ENCODE peak calls at places on chromosomes 11 and 22, in six cellular contexts. P, D, C, B, T and K are unnamed samples.

GRCh38 chr11:18371279-18371678 is 23.1 kb upstream of the LDHA start:
- DNase-seq in D (no peak), P (no peak), C (no peak), B (peak), T (no peak), K (no peak)

GRCh38 chr22:22348127-22348814 is 103.7 kb downstream of the VPREB1 start:
- DNase-seq in D (no peak), T (no peak), B (no peak), P (no peak), C (no peak), K (peak)

GRCh38 chr11:70494559-70495350 is 96.4 kb downstream of the CTTN start:
- DNase-seq in C (no peak), P (no peak), T (peak), B (no peak), D (peak), K (no peak)

GRCh38 chr22:27669798-27670599 is 131.6 kb downstream of the MN1 start:
- DNase-seq in T (no peak), B (peak), P (no peak), C (no peak), D (no peak), K (no peak)

GRCh38 chr11:95799531-95799930 is 9.2 kb downstream of the CEP57 start:
- DNase-seq in B (no peak), D (no peak), C (no peak), T (no peak), P (no peak), K (no peak)

GRCh38 chr11:2464451-2465165 is 19.8 kb downstream of the KCNQ1 start:
- DNase-seq in B (no peak), P (no peak), T (peak), C (peak), D (no peak), K (no peak)

GRCh38 chr22:23850136-23850611 is 7.5 kb upstream of the SLC2A11 start:
- DNase-seq in T (no peak), P (no peak), B (no peak), C (no peak), D (no peak), K (no peak)

GRCh38 chr22:38881464-38881871 is 9.5 kb upstream of the CBX6 start:
- DNase-seq in T (peak), C (no peak), D (no peak), P (no peak), B (peak), K (peak)

GRCh38 chr11:68806931-68807844 is 34.5 kb downstream of the CPT1A start:
- DNase-seq in P (no peak), D (no peak), B (peak), T (no peak), C (no peak), K (peak)

GRCh38 chr22:27576815-27577564 is 224.6 kb downstream of the MN1 start:
- DNase-seq in P (no peak), B (peak), C (no peak), D (no peak), T (no peak), K (no peak)

GRCh38 chr11:34160049-34160721 is 54.8 kb downstream of the NAT10 start:
- DNase-seq in D (no peak), C (no peak), P (no peak), B (peak), T (no peak), K (no peak)

GRCh38 chr11:3123316-3123715 is 41.8 kb downstream of the OSBPL5 start:
- DNase-seq in T (peak), P (peak), C (no peak), B (no peak), D (peak), K (peak)

GRCh38 chr11:15119826-15120225 is 5.1 kb downstream of the INSC start:
- DNase-seq in D (no peak), T (no peak), P (no peak), C (no peak), B (no peak), K (peak)

GRCh38 chr11:10893713-10894112 is 35.9 kb upstream of the ZBED5 start:
- DNase-seq in T (no peak), D (no peak), B (peak), C (no peak), P (no peak), K (peak)

GRCh38 chr11:4459470-4459869 is 10.4 kb downstream of the OR52K2 start:
- DNase-seq in D (peak), T (no peak), P (no peak), B (no peak), C (no peak), K (peak)

GRCh38 chr22:35860087-35860733 is 142.5 kb downstream of the APOL5 start:
- DNase-seq in C (no peak), P (no peak), T (no peak), D (no peak), B (no peak), K (no peak)

GRCh38 chr22:36546932-36547331 is 18.0 kb upstream of the EIF3D start:
- DNase-seq in T (no peak), C (no peak), D (no peak), B (peak), P (no peak), K (peak)

GRCh38 chr11:35282226-35282882 is 137.0 kb downstream of the SLC1A2 start:
- DNase-seq in P (no peak), C (no peak), T (no peak), D (no peak), B (peak), K (peak)

GRCh38 chr22:36191106-36191836 is 10.3 kb downstream of the APOL4 start:
- DNase-seq in C (no peak), D (no peak), P (peak), T (peak), B (peak), K (no peak)

GRCh38 chr11:69135420-69136363 is 20.0 kb upstream of the SMIM38 start:
- DNase-seq in T (peak), P (no peak), D (no peak), B (no peak), C (no peak), K (no peak)

GRCh38 chr11:36441610-36442208 is 68.4 kb downstream of the TRAF6 start:
- DNase-seq in B (no peak), T (no peak), C (no peak), P (no peak), D (no peak), K (no peak)

GRCh38 chr11:73218106-73218829 is at the start of gene P2RY2:
- DNase-seq in D (peak), T (peak), P (no peak), C (peak), B (peak), K (peak)

GRCh38 chr22:32558681-32559355 is 84.2 kb downstream of the FBXO7 start:
- DNase-seq in C (no peak), T (peak), D (no peak), B (peak), P (peak), K (peak)

GRCh38 chr11:102599642-102600261 is 25.4 kb downstream of the MMP20 start:
- DNase-seq in T (no peak), D (no peak), C (no peak), P (no peak), B (peak), K (peak)

GRCh38 chr11:46499821-46500220 is 94.0 kb downstream of the AMBRA1 start:
- DNase-seq in B (no peak), T (no peak), C (no peak), P (no peak), D (no peak), K (no peak)

GRCh38 chr11:118634435-118635236 is 27.2 kb downstream of the PHLDB1 start:
- DNase-seq in T (peak), P (no peak), D (peak), B (peak), C (peak), K (peak)
- TF ChIP-seq CTCF in T (peak), P (peak), D (peak), B (no peak), C (no peak), K (no peak)

DNA sequence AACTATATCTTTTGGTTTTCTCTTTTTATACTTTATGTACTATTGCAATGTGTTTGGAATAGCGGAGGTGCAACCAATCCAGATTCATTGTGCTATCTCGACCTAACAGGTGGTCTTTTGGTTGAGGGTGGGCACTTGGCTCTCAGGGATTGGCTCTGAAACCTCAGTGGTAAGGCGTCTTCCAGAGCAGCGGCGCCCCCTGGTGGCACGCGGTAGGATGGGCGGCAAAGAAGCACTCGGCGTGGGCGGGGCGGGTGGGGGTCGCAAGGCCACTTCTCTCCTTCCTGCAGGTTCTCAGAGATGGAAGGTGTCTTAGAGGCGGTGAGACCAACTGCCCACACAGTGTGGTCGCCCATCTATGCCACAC is 19.2 kb upstream of the PLET1 start:
- DNase-seq in C (peak), B (peak), P (no peak), D (peak), T (no peak), K (peak)
- TF ChIP-seq CTCF in C (peak), B (peak), P (peak), D (peak), T (peak), K (peak)

GRCh38 chr11:94283678-94284077 is 20.7 kb upstream of the IZUMO1R start:
- DNase-seq in D (no peak), T (no peak), P (no peak), B (no peak), C (no peak), K (peak)
- TF ChIP-seq CTCF in D (no peak), T (no peak), P (no peak), B (no peak), C (no peak), K (no peak)

DNA sequence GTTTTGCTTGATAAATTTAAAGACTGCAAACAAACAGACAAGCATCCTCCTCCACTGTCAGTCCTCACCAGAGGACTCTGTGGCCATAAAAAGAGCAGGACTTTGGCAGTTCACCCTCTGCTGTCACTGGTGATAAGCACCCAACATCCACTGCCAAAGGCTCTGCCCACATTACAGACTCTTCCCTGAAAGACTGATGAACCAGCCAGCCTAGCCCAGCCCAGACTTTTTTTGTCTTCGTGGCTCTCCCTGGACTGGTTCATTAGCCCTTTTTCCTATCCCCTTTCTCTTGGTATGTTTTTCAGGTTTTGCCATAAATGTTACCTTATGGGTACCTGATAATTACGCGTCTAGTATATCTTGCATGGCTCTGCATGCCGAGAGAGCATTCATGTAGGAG is 15.1 kb downstream of the ST14 start:
- DNase-seq in P (no peak), T (no peak), B (no peak), D (no peak), C (no peak), K (no peak)
- TF ChIP-seq CTCF in P (no peak), T (no peak), B (no peak), D (no peak), C (no peak), K (no peak)

GRCh38 chr11:63504933-63505586 is 824 bp upstream of the LGALS12 start:
- DNase-seq in C (peak), T (peak), P (no peak), B (peak), D (no peak), K (peak)

GRCh38 chr11:63510360-63511130 is 4.7 kb downstream of the LGALS12 start:
- DNase-seq in P (no peak), C (no peak), T (peak), D (peak), B (peak), K (peak)

GRCh38 chr11:63508745-63509144 is 2.9 kb downstream of the LGALS12 start:
- DNase-seq in T (no peak), B (no peak), P (no peak), C (no peak), D (no peak), K (no peak)

GRCh38 chr11:63505857-63506528 is at the start of gene LGALS12:
- DNase-seq in P (no peak), T (no peak), C (no peak), D (peak), B (peak), K (no peak)

GRCh38 chr11:63508009-63508408 is 2.1 kb downstream of the LGALS12 start:
- DNase-seq in D (no peak), T (no peak), B (no peak), C (peak), P (no peak), K (peak)
- TF ChIP-seq CTCF in D (peak), T (peak), B (peak), C (peak), P (no peak), K (no peak)